ENCODE peak calls at places on chromosomes 1 and 21, in seven cellular contexts. Z, D, S, V, A, N and R are unnamed samples.

GRCh38 chr1:16067127-16067768 is 6.2 kb downstream of the FAM131C start:
- DNase-seq in Z (peak), S (no peak), N (no peak), A (peak), V (no peak), D (no peak), R (no peak)

GRCh38 chr1:156851779-156852413 is 7.0 kb downstream of the INSRR start:
- DNase-seq in Z (no peak), D (no peak), S (no peak), N (no peak), V (no peak), A (no peak), R (no peak)

GRCh38 chr1:12739613-12740012 is 6.4 kb upstream of the CFAP107 start:
- DNase-seq in N (no peak), Z (no peak), D (no peak), V (no peak), S (no peak), A (no peak), R (no peak)

GRCh38 chr1:83929184-83929583 is 69.7 kb downstream of the TTLL7 start:
- DNase-seq in S (peak), D (peak), A (peak), Z (no peak), V (peak), N (no peak), R (peak)

GRCh38 chr1:10788592-10789006 is 7.8 kb downstream of the CASZ1 start:
- DNase-seq in N (no peak), A (no peak), D (no peak), V (no peak), S (no peak), Z (peak), R (no peak)

GRCh38 chr21:39788383-39788782 is 43.4 kb downstream of the IGSF5 start:
- DNase-seq in A (peak), N (peak), Z (peak), S (peak), V (peak), D (no peak), R (peak)

GRCh38 chr21:32734214-32734613 is 6.4 kb upstream of the SYNJ1 start:
- DNase-seq in V (no peak), N (no peak), D (no peak), S (no peak), Z (no peak), A (no peak), R (no peak)

GRCh38 chr21:36479415-36480402 is at the start of gene CLDN14:
- DNase-seq in N (no peak), Z (no peak), V (no peak), A (no peak), D (no peak), S (no peak), R (no peak)

GRCh38 chr1:69791311-69791710 is 223.6 kb downstream of the LRRC7 start:
- DNase-seq in V (no peak), N (no peak), D (no peak), Z (no peak), S (no peak), A (no peak), R (no peak)

GRCh38 chr1:110594466-110595076 is 11.6 kb downstream of the KCNA2 start:
- DNase-seq in A (peak), D (no peak), Z (no peak), S (no peak), N (no peak), V (no peak), R (no peak)

GRCh38 chr1:9009438-9010366 is 16.5 kb downstream of the SLC2A7 start:
- DNase-seq in V (no peak), S (no peak), N (no peak), A (peak), Z (peak), D (no peak), R (peak)

GRCh38 chr1:149888999-149889289 is 10.4 kb upstream of the BOLA1 start:
- DNase-seq in D (no peak), S (peak), Z (no peak), N (peak), V (no peak), A (peak), R (peak)

GRCh38 chr1:11653616-11654570 is at the start of gene FBXO2:
- DNase-seq in A (no peak), V (no peak), S (no peak), N (no peak), Z (peak), D (no peak), R (peak)

GRCh38 chr1:14962407-14962806 is 191.1 kb upstream of the TMEM51 start:
- DNase-seq in V (no peak), A (no peak), Z (no peak), N (no peak), D (no peak), S (no peak), R (no peak)

GRCh38 chr1:7704214-7705047 is 66.7 kb upstream of the VAMP3 start:
- DNase-seq in A (peak), D (peak), S (peak), V (no peak), Z (peak), N (peak), R (no peak)

GRCh38 chr1:63611231-63611630 is 18.0 kb downstream of the PGM1 start:
- DNase-seq in V (no peak), Z (no peak), D (no peak), S (no peak), A (no peak), N (no peak), R (peak)

GRCh38 chr21:45889961-45890360 is 91.6 kb upstream of the COL6A1 start:
- DNase-seq in N (no peak), A (peak), V (no peak), Z (no peak), D (no peak), S (no peak), R (no peak)

GRCh38 chr1:16152521-16153087 is 3.3 kb downstream of the EPHA2 start:
- DNase-seq in Z (peak), D (no peak), S (no peak), V (no peak), A (peak), N (no peak), R (peak)

GRCh38 chr1:5980314-5981008 is 11.8 kb downstream of the NPHP4 start:
- DNase-seq in A (no peak), D (no peak), V (no peak), N (no peak), S (no peak), Z (no peak), R (peak)
- TF ChIP-seq CTCF in A (no peak), D (peak), V (no peak), N (no peak), S (peak), Z (no peak), R (no peak)

GRCh38 chr1:203320546-203321272 is 15.4 kb downstream of the BTG2 start:
- DNase-seq in Z (peak), A (peak), S (peak), N (peak), V (no peak), D (no peak), R (peak)
- TF ChIP-seq CTCF in Z (no peak), A (no peak), S (no peak), N (no peak), V (no peak), D (no peak), R (no peak)

GRCh38 chr1:20087668-20088067 is 17.7 kb downstream of the PLA2G5 start:
- DNase-seq in S (no peak), A (no peak), N (no peak), D (no peak), V (no peak), Z (no peak), R (no peak)
- TF ChIP-seq CTCF in S (peak), A (no peak), N (no peak), D (no peak), V (no peak), Z (no peak), R (peak)

DNA sequence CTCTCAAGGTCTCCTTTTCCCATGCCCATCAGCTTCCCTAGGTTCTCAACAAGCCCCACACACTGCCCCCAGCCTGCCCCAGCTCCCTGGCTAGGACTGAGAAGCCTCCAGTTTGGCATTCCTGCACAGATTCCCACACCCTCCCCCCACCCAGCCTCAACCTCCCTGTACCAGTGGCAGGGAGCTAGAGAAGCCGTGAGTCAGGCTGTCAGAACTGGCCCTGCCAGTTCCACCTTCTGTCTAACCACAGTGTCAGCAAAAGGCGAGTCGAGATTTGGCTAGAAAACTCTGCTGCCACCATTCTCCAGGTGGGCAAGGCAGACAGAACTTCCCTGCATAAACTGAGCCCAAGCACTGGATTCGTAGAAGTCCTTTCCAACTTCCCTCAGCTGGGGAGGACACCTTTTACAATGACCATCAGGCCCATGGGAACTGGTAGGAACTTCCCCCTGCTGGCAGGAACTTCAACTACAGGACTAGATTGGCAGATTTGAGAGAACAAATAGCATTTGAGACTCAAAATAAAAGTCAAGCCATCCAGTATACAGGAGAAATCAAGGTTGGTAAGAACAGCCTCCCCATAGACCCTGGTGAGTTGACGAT is 31.0 kb downstream of the TNNT2 start:
- DNase-seq in N (no peak), D (no peak), V (no peak), A (peak), Z (peak), S (peak), R (peak)
- TF ChIP-seq CTCF in N (no peak), D (peak), V (peak), A (no peak), Z (peak), S (peak), R (peak)

DNA sequence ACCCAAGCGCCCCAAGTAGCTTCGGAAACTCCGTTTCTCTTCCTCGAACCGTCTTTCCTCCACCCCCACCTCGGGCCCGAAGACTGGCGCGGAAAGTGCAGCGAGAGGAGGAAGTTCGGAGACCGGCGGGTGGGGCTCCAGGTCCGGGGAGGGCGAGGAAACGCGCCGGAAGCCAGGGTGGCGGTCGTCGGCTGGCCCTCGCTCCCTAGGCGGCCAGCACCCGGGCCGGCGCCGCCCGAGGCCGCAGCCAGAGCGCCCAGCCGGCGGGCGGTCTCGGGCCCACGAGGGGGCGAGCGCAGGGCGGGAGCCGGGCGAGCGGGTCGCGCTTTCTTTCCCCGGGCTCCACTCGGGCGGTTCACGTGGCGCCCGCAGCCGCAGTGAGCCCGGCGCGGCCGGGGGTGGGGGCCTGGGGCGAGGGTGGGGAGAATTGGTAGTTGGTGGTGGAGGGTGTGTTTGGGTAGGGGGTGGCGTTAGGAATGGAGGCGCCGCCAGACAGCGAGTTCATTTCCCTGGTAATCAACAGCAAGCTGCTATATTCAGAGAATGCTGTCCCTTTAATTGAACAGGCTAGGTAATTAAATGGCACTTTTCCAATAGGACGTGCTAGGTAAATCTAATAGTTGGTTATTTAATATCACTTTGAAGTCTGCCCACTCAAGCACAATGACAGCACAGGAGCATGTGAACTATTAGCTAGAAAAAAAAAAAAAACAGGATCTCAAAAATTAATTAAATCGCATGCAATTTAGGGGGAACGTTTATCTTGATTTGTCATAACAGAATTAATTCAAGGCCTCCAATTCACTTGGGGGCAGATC is 6.7 kb downstream of the LMO4 start:
- DNase-seq in A (peak), N (peak), V (no peak), Z (peak), D (no peak), S (peak), R (peak)
- TF ChIP-seq CTCF in A (peak), N (no peak), V (peak), Z (no peak), D (no peak), S (peak), R (peak)

DNA sequence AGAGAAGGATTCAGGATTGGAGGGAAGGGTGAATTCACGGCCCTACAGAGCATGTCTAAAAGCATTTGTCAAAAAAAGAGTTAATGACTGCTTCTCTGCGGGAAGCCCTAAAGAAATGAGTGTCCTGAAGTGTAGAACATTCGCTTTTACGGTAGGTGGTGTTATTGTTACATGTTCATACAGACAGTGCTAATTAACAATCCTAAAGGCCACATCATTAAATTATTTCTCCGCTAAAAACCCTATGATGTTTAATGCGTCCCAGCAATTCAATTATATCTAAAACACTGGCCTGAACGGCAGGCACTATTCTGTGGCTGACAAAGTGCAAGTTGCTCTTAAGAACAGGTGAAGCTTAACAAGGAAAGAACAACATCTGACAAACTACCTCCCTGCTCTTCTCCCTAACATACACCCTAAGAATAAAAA is 112.3 kb upstream of the NFIA start:
- DNase-seq in N (no peak), S (peak), Z (no peak), A (no peak), V (peak), D (no peak), R (peak)
- TF ChIP-seq CTCF in N (peak), S (peak), Z (peak), A (no peak), V (peak), D (peak), R (peak)

DNA sequence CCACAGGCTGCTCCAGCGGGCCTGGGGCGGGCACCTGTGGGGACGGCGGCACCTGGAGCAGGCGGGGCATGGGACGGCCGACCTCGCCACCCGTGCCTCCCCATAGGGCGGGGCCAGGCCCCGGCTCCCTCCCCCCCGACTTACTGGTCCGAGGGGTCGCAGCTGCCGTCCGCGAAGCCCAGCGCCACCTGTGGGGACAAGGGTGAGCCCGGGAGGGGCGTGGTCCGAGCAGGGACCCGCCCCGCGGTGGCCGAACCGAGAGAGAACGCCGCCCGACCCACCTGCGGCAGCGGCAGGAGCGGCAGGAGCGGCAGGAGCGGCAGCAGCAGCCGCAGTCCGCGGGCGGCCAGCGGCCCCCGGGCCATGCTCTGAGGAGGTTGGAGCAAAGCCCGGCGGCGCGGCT is at the start of gene TMEM52:
- DNase-seq in A (no peak), V (no peak), S (no peak), D (no peak), Z (no peak), N (no peak), R (no peak)
- TF ChIP-seq CTCF in A (no peak), V (no peak), S (no peak), D (no peak), Z (peak), N (no peak), R (no peak)